ENCODE peak calls at places on chromosomes 2 and 18, in five cellular contexts. One of them, this sample, is unnamed.

GRCh38 chr2:11677146-11678055 is 7.4 kb upstream of the NTSR2 start:
- DNase-seq in ELR: no peak
- DNase-seq in HFF-Myc: no peak
- DNase-seq in fibroblast of lung: no peak
- DNase-seq in GM04504: no peak
- DNase-seq in this sample: no peak

GRCh38 chr18:48452863-48453323 is 43.7 kb upstream of the ZBTB7C start:
- DNase-seq in HFF-Myc: no peak
- DNase-seq in GM04504: no peak
- DNase-seq in fibroblast of lung: no peak
- DNase-seq in ELR: no peak
- DNase-seq in this sample: peak

GRCh38 chr2:84297155-84297554 is 161.9 kb downstream of the SUCLG1 start:
- DNase-seq in HFF-Myc: no peak
- DNase-seq in ELR: peak
- DNase-seq in GM04504: no peak
- DNase-seq in fibroblast of lung: no peak
- DNase-seq in this sample: peak

GRCh38 chr2:159110784-159111183 is 142.3 kb downstream of the TANC1 start:
- DNase-seq in fibroblast of lung: no peak
- DNase-seq in ELR: no peak
- DNase-seq in HFF-Myc: no peak
- DNase-seq in GM04504: no peak
- DNase-seq in this sample: no peak

GRCh38 chr2:85813211-85813977 is 59.6 kb downstream of the ATOH8 start:
- DNase-seq in fibroblast of lung: no peak
- DNase-seq in GM04504: no peak
- DNase-seq in HFF-Myc: no peak
- DNase-seq in ELR: no peak
- DNase-seq in this sample: no peak

GRCh38 chr2:18596993-18597392 is 7.6 kb upstream of the NT5C1B start:
- DNase-seq in fibroblast of lung: no peak
- DNase-seq in ELR: no peak
- DNase-seq in GM04504: no peak
- DNase-seq in HFF-Myc: no peak
- DNase-seq in this sample: no peak

GRCh38 chr2:112843836-112844235 is 7.3 kb upstream of the IL1B start:
- DNase-seq in fibroblast of lung: no peak
- DNase-seq in ELR: no peak
- DNase-seq in GM04504: no peak
- DNase-seq in HFF-Myc: no peak
- DNase-seq in this sample: no peak

GRCh38 chr2:46229134-46230063 is 67.8 kb upstream of the EPAS1 start:
- DNase-seq in GM04504: no peak
- DNase-seq in fibroblast of lung: no peak
- DNase-seq in HFF-Myc: no peak
- DNase-seq in ELR: peak
- DNase-seq in this sample: no peak

GRCh38 chr2:73291093-73291460 is 2.3 kb downstream of the EGR4 start:
- DNase-seq in HFF-Myc: no peak
- DNase-seq in GM04504: no peak
- DNase-seq in ELR: peak
- DNase-seq in fibroblast of lung: peak
- DNase-seq in this sample: peak

GRCh38 chr2:85347554-85347953 is 6.8 kb downstream of the RETSAT start:
- DNase-seq in GM04504: no peak
- DNase-seq in ELR: no peak
- DNase-seq in fibroblast of lung: no peak
- DNase-seq in HFF-Myc: no peak
- DNase-seq in this sample: no peak

GRCh38 chr18:74142251-74142650 is 5.4 kb downstream of the FBXO15 start:
- DNase-seq in fibroblast of lung: no peak
- DNase-seq in HFF-Myc: no peak
- DNase-seq in ELR: peak
- DNase-seq in GM04504: no peak
- DNase-seq in this sample: peak

GRCh38 chr2:24491626-24492282 is 700 bp downstream of the NCOA1 start:
- DNase-seq in GM04504: no peak
- DNase-seq in HFF-Myc: no peak
- DNase-seq in ELR: peak
- DNase-seq in fibroblast of lung: peak
- DNase-seq in this sample: no peak

GRCh38 chr2:96369186-96369585 is 33.6 kb downstream of the NCAPH start:
- DNase-seq in GM04504: no peak
- DNase-seq in fibroblast of lung: no peak
- DNase-seq in HFF-Myc: no peak
- DNase-seq in ELR: no peak
- DNase-seq in this sample: no peak

GRCh38 chr2:229610359-229610758 is 104.0 kb downstream of the DNER start:
- DNase-seq in fibroblast of lung: no peak
- DNase-seq in ELR: peak
- DNase-seq in GM04504: peak
- DNase-seq in HFF-Myc: no peak
- DNase-seq in this sample: peak

GRCh38 chr2:158179660-158180059 is 78.0 kb downstream of the UPP2 start:
- DNase-seq in ELR: peak
- DNase-seq in HFF-Myc: no peak
- DNase-seq in fibroblast of lung: peak
- DNase-seq in GM04504: peak
- DNase-seq in this sample: peak

GRCh38 chr2:215997219-215997618 is 16.1 kb downstream of the MREG start:
- DNase-seq in ELR: no peak
- DNase-seq in HFF-Myc: no peak
- DNase-seq in fibroblast of lung: no peak
- DNase-seq in GM04504: no peak
- DNase-seq in this sample: no peak